ENCODE peak calls at places on chromosomes 3 and 15, in seven cellular contexts. One of them, this sample, is unnamed.

GRCh38 chr3:47612879-47613278 is 34.2 kb upstream of the CSPG5 start:
- DNase-seq in stimulated activated effector memory CD8-positive, alpha-beta T cell treated with anti-CD3 and anti-CD28 coated beads, Interleukin-12 subunit alpha, Interleukin-12 subunit beta, amount 100 ng/mL, for 72 hours: no peak
- DNase-seq in HFF-Myc: no peak
- DNase-seq in mesenteric fat pad: no peak
- DNase-seq in B cell: no peak
- DNase-seq in neural crest cell: no peak
- DNase-seq in NCI-H2081 treated with DMSO at 0.1 percent for 48 hours: no peak
- DNase-seq in this sample: no peak

GRCh38 chr3:115814006-115814405 is 190.7 kb downstream of the GAP43 start:
- DNase-seq in stimulated activated effector memory CD8-positive, alpha-beta T cell treated with anti-CD3 and anti-CD28 coated beads, Interleukin-12 subunit alpha, Interleukin-12 subunit beta, amount 100 ng/mL, for 72 hours: no peak
- DNase-seq in HFF-Myc: no peak
- DNase-seq in mesenteric fat pad: no peak
- DNase-seq in B cell: no peak
- DNase-seq in neural crest cell: no peak
- DNase-seq in NCI-H2081 treated with DMSO at 0.1 percent for 48 hours: no peak
- DNase-seq in this sample: no peak

GRCh38 chr3:192858849-192859585 is 58.6 kb downstream of the MB21D2 start:
- DNase-seq in stimulated activated effector memory CD8-positive, alpha-beta T cell treated with anti-CD3 and anti-CD28 coated beads, Interleukin-12 subunit alpha, Interleukin-12 subunit beta, amount 100 ng/mL, for 72 hours: no peak
- DNase-seq in HFF-Myc: no peak
- DNase-seq in mesenteric fat pad: no peak
- DNase-seq in B cell: no peak
- DNase-seq in neural crest cell: no peak
- DNase-seq in NCI-H2081 treated with DMSO at 0.1 percent for 48 hours: no peak
- DNase-seq in this sample: no peak

GRCh38 chr3:193782280-193782654 is 189.3 kb downstream of the OPA1 start:
- DNase-seq in stimulated activated effector memory CD8-positive, alpha-beta T cell treated with anti-CD3 and anti-CD28 coated beads, Interleukin-12 subunit alpha, Interleukin-12 subunit beta, amount 100 ng/mL, for 72 hours: no peak
- DNase-seq in HFF-Myc: no peak
- DNase-seq in mesenteric fat pad: no peak
- DNase-seq in B cell: no peak
- DNase-seq in neural crest cell: no peak
- DNase-seq in NCI-H2081 treated with DMSO at 0.1 percent for 48 hours: no peak
- DNase-seq in this sample: no peak

GRCh38 chr3:79187441-79187840 is 580.4 kb downstream of the ROBO1 start:
- DNase-seq in stimulated activated effector memory CD8-positive, alpha-beta T cell treated with anti-CD3 and anti-CD28 coated beads, Interleukin-12 subunit alpha, Interleukin-12 subunit beta, amount 100 ng/mL, for 72 hours: no peak
- DNase-seq in HFF-Myc: no peak
- DNase-seq in mesenteric fat pad: no peak
- DNase-seq in B cell: no peak
- DNase-seq in neural crest cell: no peak
- DNase-seq in NCI-H2081 treated with DMSO at 0.1 percent for 48 hours: no peak
- DNase-seq in this sample: no peak

GRCh38 chr3:12990781-12991480 is 82.3 kb downstream of the IQSEC1 start:
- DNase-seq in stimulated activated effector memory CD8-positive, alpha-beta T cell treated with anti-CD3 and anti-CD28 coated beads, Interleukin-12 subunit alpha, Interleukin-12 subunit beta, amount 100 ng/mL, for 72 hours: no peak
- DNase-seq in HFF-Myc: no peak
- DNase-seq in mesenteric fat pad: no peak
- DNase-seq in B cell: no peak
- DNase-seq in neural crest cell: no peak
- DNase-seq in NCI-H2081 treated with DMSO at 0.1 percent for 48 hours: no peak
- DNase-seq in this sample: no peak

GRCh38 chr3:50151728-50152127 is 3.4 kb upstream of the SEMA3F start:
- DNase-seq in stimulated activated effector memory CD8-positive, alpha-beta T cell treated with anti-CD3 and anti-CD28 coated beads, Interleukin-12 subunit alpha, Interleukin-12 subunit beta, amount 100 ng/mL, for 72 hours: no peak
- DNase-seq in HFF-Myc: no peak
- DNase-seq in mesenteric fat pad: no peak
- DNase-seq in B cell: no peak
- DNase-seq in neural crest cell: no peak
- DNase-seq in NCI-H2081 treated with DMSO at 0.1 percent for 48 hours: no peak
- DNase-seq in this sample: no peak

GRCh38 chr15:90004671-90005070 is 3.5 kb downstream of the ZNF710 start:
- DNase-seq in stimulated activated effector memory CD8-positive, alpha-beta T cell treated with anti-CD3 and anti-CD28 coated beads, Interleukin-12 subunit alpha, Interleukin-12 subunit beta, amount 100 ng/mL, for 72 hours: no peak
- DNase-seq in HFF-Myc: peak; percentile 74
- DNase-seq in mesenteric fat pad: no peak
- DNase-seq in B cell: no peak
- DNase-seq in neural crest cell: no peak
- DNase-seq in NCI-H2081 treated with DMSO at 0.1 percent for 48 hours: no peak
- DNase-seq in this sample: no peak

GRCh38 chr3:126402178-126402577 is 7.5 kb downstream of the CFAP100 start:
- DNase-seq in stimulated activated effector memory CD8-positive, alpha-beta T cell treated with anti-CD3 and anti-CD28 coated beads, Interleukin-12 subunit alpha, Interleukin-12 subunit beta, amount 100 ng/mL, for 72 hours: no peak
- DNase-seq in HFF-Myc: no peak
- DNase-seq in mesenteric fat pad: no peak
- DNase-seq in B cell: no peak
- DNase-seq in neural crest cell: no peak
- DNase-seq in NCI-H2081 treated with DMSO at 0.1 percent for 48 hours: no peak
- DNase-seq in this sample: no peak

GRCh38 chr3:151925419-151925818 is 52.0 kb downstream of the SUCNR1 start:
- DNase-seq in stimulated activated effector memory CD8-positive, alpha-beta T cell treated with anti-CD3 and anti-CD28 coated beads, Interleukin-12 subunit alpha, Interleukin-12 subunit beta, amount 100 ng/mL, for 72 hours: no peak
- DNase-seq in HFF-Myc: no peak
- DNase-seq in mesenteric fat pad: no peak
- DNase-seq in B cell: no peak
- DNase-seq in neural crest cell: no peak
- DNase-seq in NCI-H2081 treated with DMSO at 0.1 percent for 48 hours: no peak
- DNase-seq in this sample: no peak

GRCh38 chr3:143977326-143978262 is 6.0 kb downstream of the DIPK2A start:
- DNase-seq in stimulated activated effector memory CD8-positive, alpha-beta T cell treated with anti-CD3 and anti-CD28 coated beads, Interleukin-12 subunit alpha, Interleukin-12 subunit beta, amount 100 ng/mL, for 72 hours: no peak
- DNase-seq in HFF-Myc: no peak
- DNase-seq in mesenteric fat pad: no peak
- DNase-seq in B cell: no peak
- DNase-seq in neural crest cell: no peak
- DNase-seq in NCI-H2081 treated with DMSO at 0.1 percent for 48 hours: no peak
- DNase-seq in this sample: no peak

GRCh38 chr3:47433796-47434195 is 41.9 kb downstream of the SCAP start:
- DNase-seq in stimulated activated effector memory CD8-positive, alpha-beta T cell treated with anti-CD3 and anti-CD28 coated beads, Interleukin-12 subunit alpha, Interleukin-12 subunit beta, amount 100 ng/mL, for 72 hours: no peak
- DNase-seq in HFF-Myc: no peak
- DNase-seq in mesenteric fat pad: peak; percentile 16
- DNase-seq in B cell: no peak
- DNase-seq in neural crest cell: no peak
- DNase-seq in NCI-H2081 treated with DMSO at 0.1 percent for 48 hours: no peak
- DNase-seq in this sample: no peak

GRCh38 chr3:132134611-132135010 is 99.8 kb upstream of the CPNE4 start:
- DNase-seq in stimulated activated effector memory CD8-positive, alpha-beta T cell treated with anti-CD3 and anti-CD28 coated beads, Interleukin-12 subunit alpha, Interleukin-12 subunit beta, amount 100 ng/mL, for 72 hours: no peak
- DNase-seq in HFF-Myc: peak; percentile 52
- DNase-seq in mesenteric fat pad: no peak
- DNase-seq in B cell: no peak
- DNase-seq in neural crest cell: no peak
- DNase-seq in NCI-H2081 treated with DMSO at 0.1 percent for 48 hours: no peak
- DNase-seq in this sample: no peak

This sample was measured in GM12878.